ENCODE peak calls at places on chromosomes 1 and 21, in six cellular contexts. S is coronary artery, N is fibroblast of pulmonary artery, K is psoas muscle, X is pancreas, Z is PC-9. O is an unnamed sample.

GRCh38 chr1:111448482-111448917 is 556 bp downstream of the WDR77 start:
- DNase-seq in S (peak), N (no peak), K (no peak), X (no peak), Z (peak), O (no peak)

GRCh38 chr1:154501423-154502065 is 475 bp upstream of the TDRD10 start:
- DNase-seq in S (no peak), N (peak), K (peak), X (peak), Z (no peak), O (no peak)

GRCh38 chr21:32351428-32351827 is 41.4 kb downstream of the URB1 start:
- DNase-seq in S (no peak), N (no peak), K (no peak), X (no peak), Z (no peak), O (no peak)

GRCh38 chr1:116122955-116123757 is 12.0 kb downstream of the MAB21L3 start:
- DNase-seq in S (no peak), N (peak), K (no peak), X (no peak), Z (peak), O (no peak)

GRCh38 chr21:46634427-46634826 is 1.0 kb upstream of the PRMT2 start:
- DNase-seq in S (no peak), N (no peak), K (no peak), X (no peak), Z (no peak), O (no peak)

GRCh38 chr1:152190589-152190988 is 31.6 kb upstream of the RPTN start:
- DNase-seq in S (no peak), N (peak), K (no peak), X (no peak), Z (peak), O (no peak)

GRCh38 chr1:154502066-154502741 is at the start of the genes SHE and TDRD10:
- DNase-seq in S (no peak), N (no peak), K (peak), X (no peak), Z (no peak), O (no peak)

GRCh38 chr1:45299981-45300668 is 26.6 kb upstream of the HPDL start:
- DNase-seq in S (no peak), N (peak), K (no peak), X (peak), Z (peak), O (peak)

GRCh38 chr21:25878334-25878733 is 143.6 kb downstream of the GABPA start:
- DNase-seq in S (no peak), N (peak), K (no peak), X (no peak), Z (no peak), O (no peak)

GRCh38 chr1:100624886-100625430 is 87.0 kb downstream of the GPR88 start:
- DNase-seq in S (no peak), N (no peak), K (no peak), X (no peak), Z (no peak), O (no peak)

DNA sequence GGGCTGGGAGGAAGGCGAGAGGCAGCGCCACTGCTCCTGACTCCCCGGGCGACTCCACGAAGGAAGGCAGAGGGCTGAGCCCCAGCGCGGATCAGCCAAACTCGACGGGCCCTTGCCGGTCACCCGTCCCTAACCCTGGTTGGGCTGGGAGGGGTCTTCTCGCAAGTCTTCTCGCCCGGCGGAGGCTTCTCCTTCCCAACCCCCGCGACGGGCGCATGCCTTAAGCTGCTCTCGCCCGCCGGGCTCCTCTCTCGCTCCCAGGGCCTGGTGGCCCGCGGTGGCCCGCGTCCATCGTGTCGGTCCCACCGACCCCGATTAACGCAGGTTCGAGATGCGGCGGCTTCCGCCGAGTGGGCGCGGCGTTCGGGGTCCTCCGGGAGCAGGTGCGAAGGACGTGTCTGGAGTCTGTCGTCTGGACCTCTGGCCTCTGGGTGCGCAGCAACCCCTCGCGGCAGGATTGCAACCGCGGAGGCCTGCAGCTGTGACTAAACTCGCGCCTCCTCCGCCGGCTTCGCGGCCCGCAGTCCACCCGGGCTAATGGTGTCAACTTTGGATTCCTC is 29.0 kb upstream of the PPM1J start:
- DNase-seq in S (no peak), N (peak), K (no peak), X (no peak), Z (no peak), O (no peak)
- TF ChIP-seq CTCF in S (no peak), N (peak), K (peak), X (no peak), Z (no peak), O (no peak)

DNA sequence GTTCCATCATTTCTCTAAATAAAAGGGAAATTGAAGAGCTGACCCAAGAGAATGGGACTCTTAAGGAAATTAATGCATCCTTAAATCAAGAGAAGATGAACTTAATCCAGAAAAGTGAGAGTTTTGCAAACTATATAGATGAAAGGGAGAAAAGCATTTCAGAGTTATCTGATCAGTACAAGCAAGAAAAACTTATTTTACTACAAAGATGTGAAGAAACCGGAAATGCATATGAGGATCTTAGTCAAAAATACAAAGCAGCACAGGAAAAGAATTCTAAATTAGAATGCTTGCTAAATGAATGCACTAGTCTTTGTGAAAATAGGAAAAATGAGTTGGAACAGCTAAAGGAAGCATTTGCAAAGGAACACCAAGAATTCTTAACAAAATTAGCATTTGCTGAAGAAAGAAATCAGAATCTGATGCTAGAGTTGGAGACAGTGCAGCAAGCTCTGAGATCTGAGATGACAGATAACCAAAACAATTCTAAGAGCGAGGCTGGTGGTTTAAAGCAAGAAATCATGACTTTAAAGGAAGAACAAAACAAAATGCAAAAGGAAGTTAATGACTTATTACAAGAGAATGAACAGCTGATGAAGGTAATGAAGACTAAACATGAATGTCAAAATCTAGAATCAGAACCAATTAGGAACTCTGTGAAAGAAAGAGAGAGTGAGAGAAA is 38.4 kb downstream of the CENPF start:
- DNase-seq in S (no peak), N (no peak), K (no peak), X (no peak), Z (no peak), O (no peak)
- H3K4me3 ChIP-seq in S (no peak), N (no peak), K (no peak), X (no peak), Z (no peak), O (no peak)

GRCh38 chr1:61210435-61211012 is 128.2 kb downstream of the NFIA start:
- DNase-seq in S (no peak), N (no peak), K (no peak), X (no peak), Z (no peak), O (no peak)
- TF ChIP-seq CTCF in S (no peak), N (peak), K (peak), X (no peak), Z (no peak), O (no peak)

GRCh38 chr21:38809170-38809878 is 3.6 kb downstream of the ETS2 start:
- DNase-seq in S (peak), N (no peak), K (no peak), X (no peak), Z (no peak), O (no peak)
- H3K4me3 ChIP-seq in S (peak), N (peak), K (peak), X (no peak), Z (no peak), O (no peak)

DNA sequence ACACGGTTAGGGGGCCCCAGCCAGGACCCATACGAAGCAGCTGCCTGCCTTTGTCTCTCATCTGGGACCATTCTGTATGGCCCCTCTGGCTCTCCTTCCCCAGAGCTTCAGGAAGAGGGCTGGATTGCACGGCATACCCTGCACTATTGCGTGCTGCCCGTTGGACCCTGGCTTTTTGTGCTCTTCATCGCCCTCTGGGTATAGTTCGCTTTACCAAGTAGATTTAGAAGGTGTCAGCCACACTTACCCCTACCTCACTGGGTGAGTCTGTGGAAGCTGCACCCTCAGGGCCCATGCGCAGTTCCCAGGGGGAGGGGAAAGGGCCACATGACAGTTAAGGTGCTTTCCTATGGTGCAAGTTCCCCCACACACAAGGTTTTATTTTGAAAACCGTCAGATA is 7.2 kb downstream of the NAV1 start:
- DNase-seq in S (no peak), N (no peak), K (no peak), X (no peak), Z (no peak), O (no peak)
- TF ChIP-seq CTCF in S (no peak), N (peak), K (no peak), X (no peak), Z (no peak), O (peak)

DNA sequence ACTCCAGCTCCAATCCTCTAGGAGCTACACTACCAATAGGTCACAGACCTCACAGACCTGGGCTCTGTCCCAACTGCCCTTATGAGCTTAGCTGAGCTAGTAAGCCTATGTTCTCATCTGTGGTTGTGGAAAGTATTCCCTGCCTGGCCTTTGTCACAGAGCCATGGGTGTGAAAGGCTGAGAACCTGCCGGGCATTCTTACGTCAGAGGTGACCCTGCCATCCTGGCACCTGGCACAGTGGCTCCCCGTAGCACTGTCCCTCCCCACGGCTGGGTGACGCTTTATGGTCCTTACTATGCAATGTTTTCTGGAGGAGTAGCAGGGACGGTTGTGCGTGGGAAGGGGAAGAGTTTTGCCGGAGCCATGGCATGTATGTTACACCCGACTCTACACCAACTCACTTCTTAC is 3.5 kb downstream of the TNFRSF1B start:
- DNase-seq in S (no peak), N (no peak), K (no peak), X (no peak), Z (peak), O (no peak)
- H3K4me3 ChIP-seq in S (peak), N (no peak), K (no peak), X (no peak), Z (no peak), O (no peak)

DNA sequence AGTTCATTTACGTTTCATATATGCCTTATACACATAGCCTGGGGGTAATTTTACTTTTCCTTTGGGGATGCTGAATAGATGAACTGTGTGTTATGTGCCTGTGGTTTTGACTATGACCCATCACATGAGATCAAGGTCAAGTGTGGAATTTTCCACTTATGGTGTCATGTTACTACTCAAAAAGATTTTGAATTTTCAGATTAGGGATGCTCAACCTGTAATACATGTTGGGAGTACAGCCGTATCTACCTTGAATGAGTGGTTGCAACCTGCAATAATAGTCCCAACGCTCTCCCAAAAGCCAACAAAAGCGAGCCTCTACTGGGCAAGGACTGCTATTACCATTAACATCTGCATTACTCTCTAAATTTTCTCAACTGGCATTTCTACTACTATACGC is 68.5 kb upstream of the SDC3 start:
- DNase-seq in S (no peak), N (peak), K (no peak), X (no peak), Z (peak), O (no peak)
- TF ChIP-seq CTCF in S (no peak), N (peak), K (no peak), X (no peak), Z (no peak), O (peak)

GRCh38 chr1:205582046-205582445 is 49.8 kb downstream of the ELK4 start:
- DNase-seq in S (no peak), N (no peak), K (no peak), X (no peak), Z (no peak), O (no peak)
- H3K4me3 ChIP-seq in S (no peak), N (no peak), K (no peak), X (no peak), Z (no peak), O (no peak)

DNA sequence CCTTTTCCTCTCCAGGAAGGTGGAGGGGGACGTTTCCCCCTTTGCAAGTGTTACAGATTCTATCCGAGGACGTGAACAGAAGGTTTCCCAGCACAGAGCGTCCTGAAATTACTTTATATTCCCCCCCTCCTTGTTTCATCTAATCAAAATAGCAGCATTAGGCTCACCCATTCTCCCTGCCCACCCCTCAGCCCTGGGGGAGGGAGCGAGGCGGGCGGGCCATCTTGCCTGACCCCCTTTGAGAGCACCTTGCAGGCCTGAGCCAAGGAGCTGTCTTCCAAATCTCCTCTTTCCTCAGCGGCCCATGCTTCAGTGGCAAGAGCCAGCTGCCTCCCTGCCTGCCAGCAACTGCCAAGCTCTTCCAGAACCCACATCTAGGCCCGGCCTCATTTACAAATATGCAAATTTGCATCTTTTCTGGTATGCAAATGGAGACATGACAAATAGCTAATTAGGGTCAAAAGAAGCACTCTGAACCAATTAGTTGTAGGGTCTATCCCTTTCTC is 69.1 kb upstream of the POU3F1 start:
- DNase-seq in S (no peak), N (no peak), K (no peak), X (no peak), Z (no peak), O (no peak)
- TF ChIP-seq CTCF in S (no peak), N (no peak), K (no peak), X (no peak), Z (no peak), O (no peak)

DNA sequence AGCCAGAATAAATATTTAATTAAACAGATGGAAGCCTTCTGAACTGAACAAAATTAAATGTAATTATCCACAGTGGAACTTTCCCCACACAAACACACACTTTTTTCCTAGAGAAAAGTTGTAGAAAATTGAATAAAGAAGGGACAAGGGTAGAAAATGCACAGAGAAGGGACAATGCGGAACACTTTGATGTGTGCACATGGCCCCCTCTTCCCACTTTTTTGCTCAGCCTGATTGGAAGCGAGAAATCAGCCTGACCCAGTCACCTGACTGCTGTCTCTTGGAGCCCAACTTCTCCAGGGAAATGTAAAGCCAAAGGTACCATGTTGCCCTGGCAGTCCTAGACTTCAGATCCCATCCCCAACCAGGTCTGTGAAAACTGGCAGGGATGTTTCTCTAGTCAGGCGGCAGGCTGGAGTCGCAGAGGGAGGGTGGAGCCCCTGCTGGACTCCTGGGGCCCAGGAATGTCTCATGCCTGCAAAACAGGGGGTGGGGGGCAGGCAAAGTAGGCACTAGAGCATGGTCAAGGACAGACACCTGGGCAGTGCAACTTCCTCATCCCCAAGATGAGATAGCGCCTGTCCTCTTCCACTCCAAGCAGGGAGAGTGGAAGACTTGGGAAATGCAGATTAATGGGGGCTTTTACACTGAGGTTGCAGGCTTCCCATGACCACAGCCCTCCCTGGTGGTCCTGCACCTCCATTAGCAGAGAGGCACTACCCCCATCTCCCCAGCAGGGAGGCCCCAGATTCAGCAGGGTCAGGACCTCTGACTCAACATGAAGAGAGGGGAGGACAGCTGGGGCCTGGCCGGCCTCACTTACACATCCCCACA is 2.8 kb downstream of the CERS2 start:
- DNase-seq in S (no peak), N (no peak), K (no peak), X (peak), Z (no peak), O (no peak)
- H3K4me3 ChIP-seq in S (peak), N (peak), K (peak), X (no peak), Z (peak), O (no peak)

O was measured in GM12864.